ENCODE peak calls at places on chromosomes 11 and 22, in eight cellular contexts. One of them, this sample, is unnamed.

GRCh38 chr11:48141475-48142100 is 75.0 kb upstream of the OR4B1 start:
- DNase-seq in MG63: no peak
- DNase-seq in naive thymus-derived CD8-positive, alpha-beta T cell: peak; percentile 8
- DNase-seq in activated T-cell treated with anti-CD3 and anti-CD28 coated beads for 48 hours: no peak
- DNase-seq in NCI-H1417: no peak
- DNase-seq in tibial artery: no peak
- DNase-seq in stimulated activated CD8-positive, alpha-beta memory T cell treated with anti-CD3 and anti-CD28 coated beads, Interleukin-7, amount 100 ng/mL, for 1 hour: no peak
- DNase-seq in nephron progenitor cell: no peak
- DNase-seq in this sample: no peak

GRCh38 chr22:41687901-41688364 is 734 bp downstream of the SNU13 start:
- DNase-seq in MG63: peak; percentile 23
- DNase-seq in naive thymus-derived CD8-positive, alpha-beta T cell: peak; percentile 20
- DNase-seq in activated T-cell treated with anti-CD3 and anti-CD28 coated beads for 48 hours: no peak
- DNase-seq in NCI-H1417: no peak
- DNase-seq in tibial artery: no peak
- DNase-seq in stimulated activated CD8-positive, alpha-beta memory T cell treated with anti-CD3 and anti-CD28 coated beads, Interleukin-7, amount 100 ng/mL, for 1 hour: no peak
- DNase-seq in nephron progenitor cell: peak; percentile 42
- DNase-seq in this sample: no peak

GRCh38 chr11:71082454-71082853 is 169.9 kb downstream of the SHANK2 start:
- DNase-seq in MG63: no peak
- DNase-seq in naive thymus-derived CD8-positive, alpha-beta T cell: no peak
- DNase-seq in activated T-cell treated with anti-CD3 and anti-CD28 coated beads for 48 hours: no peak
- DNase-seq in NCI-H1417: no peak
- DNase-seq in tibial artery: no peak
- DNase-seq in stimulated activated CD8-positive, alpha-beta memory T cell treated with anti-CD3 and anti-CD28 coated beads, Interleukin-7, amount 100 ng/mL, for 1 hour: no peak
- DNase-seq in nephron progenitor cell: no peak
- DNase-seq in this sample: no peak

GRCh38 chr11:7457211-7457610 is 28.1 kb upstream of the OLFML1 start:
- DNase-seq in MG63: peak; percentile 63
- DNase-seq in naive thymus-derived CD8-positive, alpha-beta T cell: no peak
- DNase-seq in activated T-cell treated with anti-CD3 and anti-CD28 coated beads for 48 hours: no peak
- DNase-seq in NCI-H1417: no peak
- DNase-seq in tibial artery: no peak
- DNase-seq in stimulated activated CD8-positive, alpha-beta memory T cell treated with anti-CD3 and anti-CD28 coated beads, Interleukin-7, amount 100 ng/mL, for 1 hour: no peak
- DNase-seq in nephron progenitor cell: no peak
- DNase-seq in this sample: no peak

GRCh38 chr11:58625826-58626460 is 3.5 kb downstream of the CNTF start:
- DNase-seq in MG63: no peak
- DNase-seq in naive thymus-derived CD8-positive, alpha-beta T cell: no peak
- DNase-seq in activated T-cell treated with anti-CD3 and anti-CD28 coated beads for 48 hours: no peak
- DNase-seq in NCI-H1417: no peak
- DNase-seq in tibial artery: no peak
- DNase-seq in stimulated activated CD8-positive, alpha-beta memory T cell treated with anti-CD3 and anti-CD28 coated beads, Interleukin-7, amount 100 ng/mL, for 1 hour: no peak
- DNase-seq in nephron progenitor cell: no peak
- DNase-seq in this sample: no peak

GRCh38 chr11:126601136-126601535 is 245.7 kb downstream of the ST3GAL4 start:
- DNase-seq in MG63: no peak
- DNase-seq in naive thymus-derived CD8-positive, alpha-beta T cell: no peak
- DNase-seq in activated T-cell treated with anti-CD3 and anti-CD28 coated beads for 48 hours: no peak
- DNase-seq in NCI-H1417: no peak
- DNase-seq in tibial artery: peak; percentile 13
- DNase-seq in stimulated activated CD8-positive, alpha-beta memory T cell treated with anti-CD3 and anti-CD28 coated beads, Interleukin-7, amount 100 ng/mL, for 1 hour: no peak
- DNase-seq in nephron progenitor cell: no peak
- DNase-seq in this sample: no peak

GRCh38 chr11:28476053-28476452 is 367.9 kb downstream of the METTL15 start:
- DNase-seq in MG63: no peak
- DNase-seq in naive thymus-derived CD8-positive, alpha-beta T cell: no peak
- DNase-seq in activated T-cell treated with anti-CD3 and anti-CD28 coated beads for 48 hours: no peak
- DNase-seq in NCI-H1417: peak; percentile 33
- DNase-seq in tibial artery: no peak
- DNase-seq in stimulated activated CD8-positive, alpha-beta memory T cell treated with anti-CD3 and anti-CD28 coated beads, Interleukin-7, amount 100 ng/mL, for 1 hour: no peak
- DNase-seq in nephron progenitor cell: no peak
- DNase-seq in this sample: no peak

GRCh38 chr11:96045622-96046456 is 121.9 kb upstream of the MTMR2 start:
- DNase-seq in MG63: peak; percentile 57
- DNase-seq in naive thymus-derived CD8-positive, alpha-beta T cell: no peak
- DNase-seq in activated T-cell treated with anti-CD3 and anti-CD28 coated beads for 48 hours: no peak
- DNase-seq in NCI-H1417: no peak
- DNase-seq in tibial artery: peak; percentile 81
- DNase-seq in stimulated activated CD8-positive, alpha-beta memory T cell treated with anti-CD3 and anti-CD28 coated beads, Interleukin-7, amount 100 ng/mL, for 1 hour: no peak
- DNase-seq in nephron progenitor cell: peak; percentile 32
- DNase-seq in this sample: no peak

GRCh38 chr11:74731301-74732094 is at the start of gene CHRDL2:
- DNase-seq in MG63: peak; percentile 47
- DNase-seq in naive thymus-derived CD8-positive, alpha-beta T cell: no peak
- DNase-seq in activated T-cell treated with anti-CD3 and anti-CD28 coated beads for 48 hours: no peak
- DNase-seq in NCI-H1417: no peak
- DNase-seq in tibial artery: peak; percentile 60
- DNase-seq in stimulated activated CD8-positive, alpha-beta memory T cell treated with anti-CD3 and anti-CD28 coated beads, Interleukin-7, amount 100 ng/mL, for 1 hour: no peak
- DNase-seq in nephron progenitor cell: peak; percentile 71
- DNase-seq in this sample: no peak

This sample was measured in substantia nigra.